ENCODE peak calls at places on chromosomes 6 and 20, in nine cellular contexts. C is left ventricle myocardium inferior, S is non-pigmented ciliary epithelial cell, N is brain microvascular endothelial cell, R is HS-27A, Q is Calu3, A is GM23248, F is B cell, U is WERI-Rb-1. B is an unnamed sample.

GRCh38 chr6:25066593-25066992 is 130.8 kb upstream of the RIPOR2 start:
- DNase-seq in C (no peak), S (no peak), N (no peak), R (no peak), Q (no peak), A (no peak), F (no peak), U (no peak), B (no peak)

GRCh38 chr20:35447082-35447789 is 8.2 kb upstream of the CEP250 start:
- DNase-seq in C (peak), S (no peak), N (peak), R (peak), Q (peak), A (peak), F (peak), U (peak), B (no peak)

GRCh38 chr6:35972471-35972985 is 51.6 kb upstream of the SRPK1 start:
- DNase-seq in C (no peak), S (no peak), N (no peak), R (no peak), Q (peak), A (no peak), F (no peak), U (peak), B (no peak)

GRCh38 chr6:157946865-157947532 is 34.7 kb upstream of the SYNJ2 start:
- DNase-seq in C (no peak), S (no peak), N (no peak), R (no peak), Q (no peak), A (peak), F (no peak), U (no peak), B (no peak)

GRCh38 chr20:3492669-3493068 is 21.9 kb downstream of the ATRN start:
- DNase-seq in C (no peak), S (no peak), N (no peak), R (no peak), Q (no peak), A (no peak), F (no peak), U (no peak), B (no peak)

GRCh38 chr6:36683145-36683655 is 4.7 kb downstream of the CDKN1A start:
- DNase-seq in C (no peak), S (no peak), N (no peak), R (no peak), Q (no peak), A (no peak), F (no peak), U (no peak), B (no peak)

GRCh38 chr20:47704746-47705496 is 80.4 kb downstream of the SULF2 start:
- DNase-seq in C (peak), S (no peak), N (no peak), R (no peak), Q (no peak), A (no peak), F (no peak), U (no peak), B (no peak)

GRCh38 chr6:105993341-105993740 is 92.8 kb upstream of the PRDM1 start:
- DNase-seq in C (no peak), S (no peak), N (no peak), R (no peak), Q (no peak), A (no peak), F (no peak), U (no peak), B (no peak)

GRCh38 chr6:16770701-16771569 is 9.7 kb upstream of the ATXN1 start:
- DNase-seq in C (peak), S (no peak), N (peak), R (no peak), Q (peak), A (peak), F (peak), U (peak), B (no peak)

GRCh38 chr6:62516287-62517152 is 230.5 kb upstream of the KHDRBS2 start:
- DNase-seq in C (no peak), S (no peak), N (no peak), R (no peak), Q (no peak), A (no peak), F (no peak), U (no peak), B (no peak)

GRCh38 chr6:19841181-19841580 is 4.0 kb downstream of the ID4 start:
- DNase-seq in C (no peak), S (no peak), N (no peak), R (no peak), Q (no peak), A (peak), F (no peak), U (no peak), B (no peak)

GRCh38 chr6:141472123-141472522 is 660.6 kb upstream of the GJE1 start:
- DNase-seq in C (no peak), S (no peak), N (no peak), R (no peak), Q (no peak), A (no peak), F (no peak), U (no peak), B (no peak)

B was measured in AG04450.